ENCODE peak calls at places on chromosomes 13 and 19, in eight cellular contexts. M is heart right ventricle, I is endodermal cell, D is cardiac muscle cell, G is tibial nerve, C is OCI-LY7, Z is lung, S is neural progenitor cell. O is an unnamed sample.

GRCh38 chr19:15843186-15843585 is 27.7 kb upstream of the OR10H1 start:
- DNase-seq in M (no peak), I (no peak), D (no peak), G (no peak), C (no peak), Z (no peak), S (no peak), O (no peak)

GRCh38 chr13:98945863-98946605 is 31.8 kb downstream of the DOCK9 start:
- DNase-seq in M (no peak), I (no peak), D (no peak), G (no peak), C (no peak), Z (no peak), S (no peak), O (no peak)

GRCh38 chr19:19817357-19817756 is 4.2 kb downstream of the ZNF506 start:
- DNase-seq in M (no peak), I (no peak), D (no peak), G (no peak), C (no peak), Z (no peak), S (no peak), O (no peak)

GRCh38 chr13:46665630-46666482 is 112.9 kb downstream of the LRCH1 start:
- DNase-seq in M (no peak), I (no peak), D (no peak), G (no peak), C (no peak), Z (no peak), S (no peak), O (peak; percentile 53)

GRCh38 chr13:20272571-20273171 is 40.6 kb upstream of the GJB6 start:
- DNase-seq in M (no peak), I (no peak), D (no peak), G (no peak), C (no peak), Z (no peak), S (no peak), O (no peak)

GRCh38 chr19:12890787-12891552 is at the start of gene GCDH:
- DNase-seq in M (peak; percentile 93), I (peak; percentile 99), D (peak; percentile 100), G (peak; percentile 96), C (peak; percentile 99), Z (peak; percentile 99), S (peak; percentile 99), O (peak; percentile 100)

GRCh38 chr19:46887240-46887782 is 26.5 kb downstream of the ARHGAP35 start:
- DNase-seq in M (no peak), I (no peak), D (no peak), G (no peak), C (no peak), Z (no peak), S (no peak), O (no peak)

GRCh38 chr19:6412111-6412999 is 12.3 kb downstream of the KHSRP start:
- DNase-seq in M (no peak), I (peak; percentile 94), D (peak; percentile 67), G (no peak), C (peak; percentile 60), Z (no peak), S (peak; percentile 68), O (peak; percentile 76)

GRCh38 chr19:1132625-1133383 is 29.0 kb downstream of the GPX4 start:
- DNase-seq in M (no peak), I (no peak), D (no peak), G (no peak), C (peak; percentile 38), Z (no peak), S (no peak), O (no peak)

GRCh38 chr13:113952151-113952982 is 21.5 kb downstream of the C13orf46 start:
- DNase-seq in M (no peak), I (no peak), D (no peak), G (no peak), C (no peak), Z (no peak), S (no peak), O (no peak)

GRCh38 chr13:107121793-107122192 is 553.9 kb upstream of the ARGLU1 start:
- DNase-seq in M (no peak), I (no peak), D (no peak), G (no peak), C (no peak), Z (no peak), S (no peak), O (peak; percentile 40)

GRCh38 chr13:26460652-26461051 is 96.8 kb upstream of the WASF3 start:
- DNase-seq in M (peak; percentile 79), I (no peak), D (no peak), G (peak; percentile 50), C (no peak), Z (no peak), S (no peak), O (no peak)

GRCh38 chr19:51621178-51621577 is 9.0 kb downstream of the SIGLEC5 start:
- DNase-seq in M (no peak), I (no peak), D (no peak), G (no peak), C (peak; percentile 65), Z (no peak), S (no peak), O (no peak)

GRCh38 chr19:3115411-3115810 is 20.4 kb upstream of the GNA15 start:
- DNase-seq in M (no peak), I (no peak), D (peak; percentile 23), G (no peak), C (no peak), Z (no peak), S (no peak), O (no peak)

GRCh38 chr13:60143775-60144174 is 20.0 kb downstream of the DIAPH3 start:
- DNase-seq in M (no peak), I (no peak), D (no peak), G (no peak), C (no peak), Z (no peak), S (no peak), O (no peak)

GRCh38 chr19:2249010-2249866 is at the start of gene AMH:
- DNase-seq in M (no peak), I (peak; percentile 58), D (no peak), G (no peak), C (no peak), Z (no peak), S (no peak), O (no peak)

GRCh38 chr13:46575321-46575721 is 22.4 kb downstream of the LRCH1 start:
- DNase-seq in M (no peak), I (no peak), D (no peak), G (no peak), C (no peak), Z (no peak), S (no peak), O (no peak)

DNA sequence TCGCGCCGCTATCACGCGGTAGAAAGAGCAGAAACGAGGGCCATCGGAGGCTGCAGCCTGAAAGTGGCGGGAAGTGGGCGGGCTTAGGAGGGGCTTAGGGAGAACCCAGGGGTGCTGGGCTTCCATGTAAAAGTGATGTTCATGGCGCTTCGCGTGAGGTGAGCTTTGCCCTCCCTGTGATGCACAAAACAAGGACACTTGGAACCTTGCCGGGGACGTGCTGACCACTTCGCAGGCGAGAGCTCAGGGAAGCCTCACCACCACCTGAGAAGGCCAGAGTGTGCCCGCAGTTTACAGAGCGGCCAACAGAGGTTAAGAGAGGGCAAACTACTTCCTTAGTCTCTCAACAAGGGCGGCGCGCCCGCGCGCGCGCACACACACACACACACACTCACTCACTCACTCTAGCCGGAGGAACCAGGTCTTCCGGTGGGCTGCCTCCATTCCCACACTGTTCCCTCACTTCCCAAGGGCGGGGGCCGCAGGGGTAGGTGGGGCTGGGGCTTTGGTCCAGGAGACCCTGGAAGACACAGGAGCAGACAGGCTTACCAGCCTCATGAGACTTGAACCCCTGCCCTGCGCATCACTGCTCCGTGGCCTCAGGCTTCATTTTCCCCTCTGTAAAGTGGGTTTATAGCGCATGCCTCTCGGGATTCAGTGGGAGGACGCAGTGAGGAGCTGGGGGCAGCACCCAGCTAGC is 716 bp downstream of the GAPDHS start:
- DNase-seq in M (peak; percentile 35), I (peak; percentile 79), D (peak; percentile 29), G (peak; percentile 16), C (no peak), Z (no peak), S (peak; percentile 58), O (no peak)
- H3K4me3 ChIP-seq in M (no peak overlapping the region), I (no peak overlapping the region), D (no peak overlapping the region), G (no peak overlapping the region), C (no peak overlapping the region), Z (no peak overlapping the region), S (no peak overlapping the region), O (no peak overlapping the region)

GRCh38 chr19:36638862-36639510 is 27.7 kb downstream of the ZNF461 start:
- DNase-seq in M (no peak), I (no peak), D (no peak), G (no peak), C (no peak), Z (no peak), S (no peak), O (no peak)
- H3K9me3 ChIP-seq in M (peaks cover 100% of the 10 kb centered on the region), I (peaks cover 97% of the 10 kb centered on the region), D (peaks cover 33% of the 10 kb centered on the region), G (peaks cover 12% of the 10 kb centered on the region), C (peaks cover 53% of the 10 kb centered on the region), Z (peaks cover 69% of the 10 kb centered on the region), S (peaks cover 39% of the 10 kb centered on the region), O (peaks cover 6% of the 10 kb centered on the region)

GRCh38 chr19:50377517-50377916 is 1.3 kb downstream of the NR1H2 start:
- DNase-seq in M (no peak), I (no peak), D (no peak), G (no peak), C (no peak), Z (no peak), S (no peak), O (no peak)

GRCh38 chr19:50378169-50378862 is 2.1 kb downstream of the NR1H2 start:
- DNase-seq in M (no peak), I (no peak), D (no peak), G (no peak), C (no peak), Z (no peak), S (no peak), O (no peak)

GRCh38 chr19:50378863-50379236 is 2.6 kb downstream of the NR1H2 start:
- DNase-seq in M (no peak), I (no peak), D (no peak), G (no peak), C (no peak), Z (no peak), S (no peak), O (no peak)

GRCh38 chr19:50376166-50377050 is at the start of gene NR1H2:
- DNase-seq in M (peak; percentile 93), I (peak; percentile 98), D (peak; percentile 97), G (peak; percentile 95), C (peak; percentile 99), Z (peak; percentile 95), S (peak; percentile 98), O (peak; percentile 97)

GRCh38 chr19:50377051-50377441 is 789 bp downstream of the NR1H2 start:
- DNase-seq in M (no peak), I (peak; percentile 90), D (peak; percentile 21), G (no peak), C (peak; percentile 82), Z (no peak), S (no peak), O (peak; percentile 32)
- H3K36me3 ChIP-seq in M (peaks cover 38% of the 10 kb centered on the region), I (peaks cover 37% of the 10 kb centered on the region), D (peaks cover 6% of the 10 kb centered on the region), G (peaks cover 24% of the 10 kb centered on the region), C (peaks cover 46% of the 10 kb centered on the region), Z (peaks cover 9% of the 10 kb centered on the region), S (no peaks in the 10 kb centered on the region), O (peaks cover 6% of the 10 kb centered on the region)

DNA sequence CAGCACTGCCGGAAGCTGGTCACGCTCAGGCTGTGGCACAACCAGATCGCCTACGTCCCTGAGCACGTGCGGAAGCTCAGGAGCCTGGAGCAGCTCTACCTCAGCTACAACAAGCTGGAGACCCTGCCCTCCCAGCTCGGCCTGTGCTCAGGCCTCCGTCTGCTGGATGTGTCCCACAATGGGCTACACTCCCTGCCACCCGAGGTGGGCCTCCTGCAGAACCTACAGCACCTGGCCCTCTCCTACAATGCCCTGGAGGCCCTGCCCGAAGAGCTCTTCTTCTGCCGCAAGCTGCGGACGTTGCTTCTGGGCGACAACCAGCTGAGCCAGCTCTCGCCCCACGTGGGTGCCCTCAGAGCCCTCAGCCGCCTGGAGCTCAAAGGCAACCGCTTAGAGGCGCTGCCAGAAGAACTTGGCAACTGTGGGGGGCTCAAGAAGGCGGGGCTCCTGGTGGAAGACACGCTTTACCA is 3.2 kb upstream of the MAP2K7 start:
- DNase-seq in M (no peak), I (no peak), D (no peak), G (no peak), C (no peak), Z (no peak), S (no peak), O (no peak)
- H3K4me3 ChIP-seq in M (no peak overlapping the region), I (no peak overlapping the region), D (no peak overlapping the region), G (no peak overlapping the region), C (no peak overlapping the region), Z (no peak overlapping the region), S (no peak overlapping the region), O (no peak overlapping the region)